ENCODE peak calls at places on chromosomes 6 and 20, in eight cellular contexts. B, Z, Q, C, Y, E, F and M are unnamed samples.

GRCh38 chr6:163098827-163099469 is 315.6 kb upstream of the QKI start:
- DNase-seq in F (no peak), E (no peak), B (no peak), C (no peak), Z (no peak), Q (no peak), Y (no peak), M (no peak)

GRCh38 chr6:52575490-52575868 is 1.4 kb downstream of the TRAM2 start:
- DNase-seq in B (no peak), Y (no peak), F (no peak), C (no peak), Z (no peak), Q (no peak), E (no peak), M (no peak)

GRCh38 chr6:29399525-29399924 is 4.1 kb downstream of the OR12D2 start:
- DNase-seq in F (no peak), C (no peak), Z (no peak), Q (no peak), E (no peak), B (no peak), Y (no peak), M (no peak)

GRCh38 chr6:69974193-69974592 is 107.8 kb downstream of the COL19A1 start:
- DNase-seq in Q (no peak), B (no peak), E (no peak), Z (no peak), F (no peak), C (no peak), Y (no peak), M (no peak)

GRCh38 chr20:15889073-15889923 is 684.0 kb downstream of the KIF16B start:
- DNase-seq in F (no peak), Y (no peak), Q (no peak), Z (no peak), C (no peak), E (no peak), B (no peak), M (no peak)

GRCh38 chr6:10073326-10073725 is 341.5 kb downstream of the TFAP2A start:
- DNase-seq in E (no peak), F (no peak), B (no peak), Q (no peak), C (no peak), Y (no peak), Z (no peak), M (no peak)

GRCh38 chr6:134249759-134250602 is 67.9 kb downstream of the SGK1 start:
- DNase-seq in Q (no peak), B (peak), F (no peak), Z (no peak), E (no peak), Y (no peak), C (no peak), M (no peak)

GRCh38 chr6:129312865-129313264 is 397.1 kb downstream of the ARHGAP18 start:
- DNase-seq in E (no peak), B (no peak), Y (peak), Z (no peak), Q (peak), F (no peak), C (no peak), M (no peak)

GRCh38 chr6:30814137-30815084 is 69.9 kb upstream of the DDR1 start:
- DNase-seq in Q (peak), F (no peak), C (no peak), E (no peak), Z (no peak), B (no peak), Y (peak), M (no peak)

GRCh38 chr20:20763652-20764051 is 51.2 kb upstream of the RALGAPA2 start:
- DNase-seq in Y (no peak), B (no peak), Z (no peak), F (no peak), E (no peak), Q (no peak), C (no peak), M (no peak)

GRCh38 chr6:285030-285771 is 7.1 kb upstream of the DUSP22 start:
- DNase-seq in Z (no peak), Q (no peak), B (no peak), C (no peak), E (no peak), F (no peak), Y (no peak), M (no peak)

GRCh38 chr20:8043687-8044278 is 24.2 kb upstream of the TMX4 start:
- DNase-seq in Z (no peak), Q (peak), B (peak), F (no peak), E (peak), Y (peak), C (no peak), M (no peak)

GRCh38 chr6:166419268-166419667 is 36.5 kb upstream of the MPC1 start:
- DNase-seq in Y (peak), Z (no peak), C (no peak), F (no peak), E (peak), Q (no peak), B (no peak), M (no peak)

GRCh38 chr6:50135968-50136367 is 86.2 kb upstream of the DEFB112 start:
- DNase-seq in Q (no peak), E (no peak), F (no peak), C (no peak), Y (no peak), Z (no peak), B (no peak), M (no peak)

GRCh38 chr6:148462203-148462602 is 119.6 kb downstream of the SASH1 start:
- DNase-seq in Q (no peak), F (no peak), Y (no peak), Z (no peak), B (no peak), E (no peak), C (no peak), M (no peak)

GRCh38 chr6:15876406-15876805 is 213.6 kb upstream of the DTNBP1 start:
- DNase-seq in Y (peak), E (peak), C (no peak), F (no peak), Q (no peak), B (no peak), Z (no peak), M (no peak)

GRCh38 chr20:50977066-50978045 is 18.7 kb downstream of the MOCS3 start:
- DNase-seq in Q (no peak), C (no peak), E (no peak), Z (no peak), F (no peak), B (no peak), Y (no peak), M (no peak)

GRCh38 chr6:43774776-43775583 is 5.0 kb downstream of the VEGFA start:
- DNase-seq in Y (peak), B (peak), E (peak), F (peak), C (peak), Z (peak), Q (peak), M (peak)

GRCh38 chr6:56241106-56241812 is 6.1 kb downstream of the COL21A1 start:
- DNase-seq in B (no peak), Z (no peak), C (no peak), F (no peak), Q (no peak), Y (no peak), E (no peak), M (no peak)

GRCh38 chr6:149746147-149746946 is at the start of gene NUP43:
- DNase-seq in B (peak), Y (peak), Q (peak), E (peak), C (peak), Z (peak), F (peak), M (peak)
- TF ChIP-seq CTCF in B (peak), Y (peak), Q (peak), E (peak), C (peak), Z (peak), F (peak), M (peak)

GRCh38 chr6:51349866-51350265 is 531.2 kb downstream of the TFAP2B start:
- DNase-seq in Q (no peak), C (no peak), B (peak), Z (no peak), E (no peak), Y (no peak), F (no peak), M (no peak)

GRCh38 chr6:51352506-51353029 is 533.9 kb downstream of the TFAP2B start:
- DNase-seq in F (no peak), Q (no peak), Y (no peak), C (no peak), B (no peak), E (no peak), Z (no peak), M (no peak)

DNA sequence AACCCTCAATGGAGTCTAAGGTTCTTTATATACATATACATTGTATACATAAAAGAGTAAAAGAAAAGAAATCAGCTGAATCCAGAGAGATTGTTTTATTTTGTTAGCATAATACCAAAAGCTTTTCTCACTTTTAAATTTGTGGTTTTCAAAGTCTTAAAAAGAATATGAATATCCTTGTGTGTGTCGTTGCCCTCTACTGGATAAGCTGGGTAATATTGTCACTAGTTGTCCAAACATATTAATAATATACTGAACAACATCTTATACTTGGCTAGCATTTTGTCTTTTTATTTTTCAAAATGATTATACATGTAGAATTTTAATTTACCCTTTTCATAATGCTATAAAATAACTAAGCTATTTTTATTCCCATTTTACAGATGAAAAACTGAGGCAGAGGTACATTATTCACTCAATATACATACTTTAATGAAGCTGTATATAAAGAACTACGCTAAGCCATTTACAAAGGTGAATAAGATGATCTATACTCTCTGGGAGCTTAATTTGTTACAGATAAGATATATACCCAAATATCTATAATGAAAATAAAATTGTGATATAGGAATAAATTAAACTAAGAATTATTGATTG is 531.7 kb downstream of the TFAP2B start:
- DNase-seq in Y (peak), Z (no peak), B (no peak), F (no peak), E (no peak), C (no peak), Q (no peak), M (no peak)
- TF ChIP-seq CTCF in Y (peak), Z (no peak), B (no peak), F (peak), E (peak), C (no peak), Q (no peak), M (peak)

GRCh38 chr6:3294921-3295871 is 36.4 kb downstream of the PSMG4 start:
- DNase-seq in E (no peak), F (no peak), Y (peak), Z (peak), C (no peak), B (peak), Q (no peak), M (no peak)
- TF ChIP-seq CTCF in E (peak), F (no peak), Y (peak), Z (peak), C (no peak), B (peak), Q (no peak), M (no peak)

DNA sequence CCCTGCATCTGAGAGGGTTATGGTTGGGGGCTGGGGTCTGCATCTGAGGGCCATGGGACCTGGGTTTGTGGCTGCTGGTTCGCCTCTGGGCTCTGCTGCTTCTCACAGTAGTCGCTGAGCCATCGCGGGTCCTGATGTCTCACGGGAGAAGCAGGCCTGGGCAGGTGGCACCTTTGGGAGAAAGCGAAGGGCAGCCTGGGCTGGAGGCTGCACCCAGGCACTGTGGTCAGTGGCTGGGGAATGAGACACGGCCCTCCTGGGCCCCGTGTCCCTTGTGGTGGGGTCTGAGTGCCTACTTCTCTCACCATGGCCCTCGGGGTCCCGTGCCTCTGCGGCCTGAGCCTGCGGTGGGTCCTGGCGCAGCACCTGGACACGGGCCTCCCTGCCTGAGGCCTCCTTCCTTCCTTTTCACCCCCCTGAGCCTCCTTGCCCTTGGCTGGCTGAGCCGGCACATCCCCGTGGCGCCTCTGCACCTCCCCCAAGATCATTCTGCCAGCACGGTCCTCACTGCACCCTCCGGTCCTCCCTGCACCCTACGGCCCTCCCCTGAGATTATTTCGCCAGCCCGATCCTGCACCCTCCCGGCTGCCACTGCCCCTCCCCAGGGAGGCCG is 206.0 kb downstream of the ERMARD start:
- DNase-seq in E (no peak), Z (no peak), C (peak), B (no peak), F (no peak), Y (no peak), Q (no peak), M (no peak)
- TF ChIP-seq CTCF in E (no peak), Z (no peak), C (no peak), B (no peak), F (no peak), Y (no peak), Q (no peak), M (no peak)